ENCODE peak calls at places on chromosomes 13 and 19, in six cellular contexts. L, O, C, G, X and R are unnamed samples. For H3K4me1, the result is how much of the 10 kb centered on the place peaks cover.

GRCh38 chr13:112583592-112584277 is 4.2 kb downstream of the TUBGCP3 start:
- DNase-seq in L (no peak), O (no peak), C (peak), G (no peak), X (no peak), R (no peak)

GRCh38 chr13:113207890-113208423 is 512 bp downstream of the PCID2 start:
- DNase-seq in L (no peak), O (no peak), C (no peak), G (peak), X (peak), R (peak)

GRCh38 chr13:73215807-73216206 is 157.0 kb downstream of the KLF5 start:
- DNase-seq in L (no peak), O (no peak), C (no peak), G (peak), X (no peak), R (no peak)

GRCh38 chr13:78341032-78341431 is 262.3 kb downstream of the POU4F1 start:
- DNase-seq in L (no peak), O (no peak), C (no peak), G (no peak), X (no peak), R (no peak)

GRCh38 chr13:49655906-49656305 is 27.6 kb downstream of the ARL11 start:
- DNase-seq in L (no peak), O (no peak), C (no peak), G (no peak), X (no peak), R (no peak)

GRCh38 chr19:28737021-28737525 is 475.9 kb downstream of the UQCRFS1 start:
- DNase-seq in L (no peak), O (no peak), C (no peak), G (peak), X (no peak), R (peak)

GRCh38 chr13:30333601-30334000 is 26.2 kb upstream of the KATNAL1 start:
- DNase-seq in L (no peak), O (no peak), C (no peak), G (no peak), X (no peak), R (no peak)

GRCh38 chr19:17703823-17704463 is 15.3 kb upstream of the MAP1S start:
- DNase-seq in L (peak), O (no peak), C (peak), G (peak), X (peak), R (peak)

GRCh38 chr13:112073245-112074138 is 6.5 kb downstream of the SOX1 start:
- DNase-seq in L (no peak), O (no peak), C (no peak), G (no peak), X (no peak), R (no peak)

GRCh38 chr13:20116213-20116612 is 44.6 kb downstream of the GJA3 start:
- DNase-seq in L (no peak), O (no peak), C (no peak), G (no peak), X (no peak), R (no peak)

GRCh38 chr13:36567485-36567884 is 106.3 kb upstream of the SERTM1 start:
- DNase-seq in L (no peak), O (no peak), C (no peak), G (no peak), X (no peak), R (no peak)

GRCh38 chr19:39996218-39996810 is 546 bp upstream of the ZNF546 start:
- DNase-seq in L (no peak), O (no peak), C (no peak), G (peak), X (no peak), R (peak)

GRCh38 chr19:12833747-12834417 is 497 bp downstream of the RTBDN start:
- DNase-seq in L (no peak), O (no peak), C (no peak), G (peak), X (peak), R (peak)

GRCh38 chr13:20475927-20476691 is 49.5 kb downstream of the CRYL1 start:
- DNase-seq in L (peak), O (no peak), C (no peak), G (no peak), X (no peak), R (no peak)

GRCh38 chr13:28533049-28533436 is 38.1 kb upstream of the FLT1 start:
- DNase-seq in L (no peak), O (no peak), C (no peak), G (peak), X (no peak), R (no peak)

GRCh38 chr13:40770609-40770933 is 419 bp downstream of the MRPS31 start:
- DNase-seq in L (no peak), O (no peak), C (no peak), G (no peak), X (no peak), R (no peak)

GRCh38 chr13:73138276-73138950 is 79.6 kb downstream of the KLF5 start:
- DNase-seq in L (no peak), O (no peak), C (no peak), G (peak), X (no peak), R (peak)

GRCh38 chr19:18984251-18984650 is 43.2 kb upstream of the HOMER3 start:
- DNase-seq in L (no peak), O (no peak), C (no peak), G (no peak), X (no peak), R (no peak)

GRCh38 chr13:30685320-30685859 is 50.0 kb upstream of the ALOX5AP start:
- DNase-seq in L (no peak), O (no peak), C (no peak), G (no peak), X (no peak), R (no peak)

GRCh38 chr13:112828082-112828699 is 138.4 kb downstream of the ATP11A start:
- DNase-seq in L (no peak), O (no peak), C (no peak), G (no peak), X (no peak), R (no peak)

GRCh38 chr13:110206170-110206569 is 100.8 kb downstream of the COL4A1 start:
- DNase-seq in L (no peak), O (no peak), C (no peak), G (no peak), X (no peak), R (no peak)

GRCh38 chr13:39133781-39134180 is 95.5 kb downstream of the NHLRC3 start:
- DNase-seq in L (no peak), O (no peak), C (no peak), G (no peak), X (no peak), R (peak)

GRCh38 chr13:24851546-24851945 is 87.6 kb downstream of the RNF17 start:
- DNase-seq in L (no peak), O (no peak), C (no peak), G (peak), X (no peak), R (no peak)

GRCh38 chr13:61142506-61142905 is 273.1 kb downstream of the PCDH20 start:
- DNase-seq in L (no peak), O (no peak), C (no peak), G (no peak), X (no peak), R (no peak)

GRCh38 chr19:6744381-6745288 is 5.2 kb downstream of the TRIP10 start:
- DNase-seq in L (no peak), O (peak), C (peak), G (peak), X (peak), R (peak)

GRCh38 chr13:96100457-96101220 is 10.7 kb downstream of the HS6ST3 start:
- DNase-seq in L (no peak), O (no peak), C (no peak), G (no peak), X (no peak), R (no peak)

GRCh38 chr19:17871878-17872250 is at the start of gene SLC5A5:
- DNase-seq in L (no peak), O (no peak), C (no peak), G (no peak), X (no peak), R (peak)

GRCh38 chr13:61170791-61171330 is 244.8 kb downstream of the PCDH20 start:
- DNase-seq in L (no peak), O (no peak), C (no peak), G (no peak), X (no peak), R (no peak)

GRCh38 chr13:48189122-48189521 is 43.9 kb upstream of the ITM2B start:
- DNase-seq in L (no peak), O (no peak), C (no peak), G (no peak), X (no peak), R (no peak)

GRCh38 chr19:19860756-19861390 is 4.8 kb upstream of the ZNF253 start:
- DNase-seq in L (peak), O (no peak), C (no peak), G (peak), X (no peak), R (no peak)

GRCh38 chr19:48569814-48570213 is 17.8 kb downstream of the SULT2B1 start:
- DNase-seq in L (no peak), O (no peak), C (peak), G (peak), X (no peak), R (peak)

GRCh38 chr19:43624933-43625332 is 5.5 kb upstream of the ZNF428 start:
- DNase-seq in L (peak), O (no peak), C (peak), G (peak), X (peak), R (no peak)

DNA sequence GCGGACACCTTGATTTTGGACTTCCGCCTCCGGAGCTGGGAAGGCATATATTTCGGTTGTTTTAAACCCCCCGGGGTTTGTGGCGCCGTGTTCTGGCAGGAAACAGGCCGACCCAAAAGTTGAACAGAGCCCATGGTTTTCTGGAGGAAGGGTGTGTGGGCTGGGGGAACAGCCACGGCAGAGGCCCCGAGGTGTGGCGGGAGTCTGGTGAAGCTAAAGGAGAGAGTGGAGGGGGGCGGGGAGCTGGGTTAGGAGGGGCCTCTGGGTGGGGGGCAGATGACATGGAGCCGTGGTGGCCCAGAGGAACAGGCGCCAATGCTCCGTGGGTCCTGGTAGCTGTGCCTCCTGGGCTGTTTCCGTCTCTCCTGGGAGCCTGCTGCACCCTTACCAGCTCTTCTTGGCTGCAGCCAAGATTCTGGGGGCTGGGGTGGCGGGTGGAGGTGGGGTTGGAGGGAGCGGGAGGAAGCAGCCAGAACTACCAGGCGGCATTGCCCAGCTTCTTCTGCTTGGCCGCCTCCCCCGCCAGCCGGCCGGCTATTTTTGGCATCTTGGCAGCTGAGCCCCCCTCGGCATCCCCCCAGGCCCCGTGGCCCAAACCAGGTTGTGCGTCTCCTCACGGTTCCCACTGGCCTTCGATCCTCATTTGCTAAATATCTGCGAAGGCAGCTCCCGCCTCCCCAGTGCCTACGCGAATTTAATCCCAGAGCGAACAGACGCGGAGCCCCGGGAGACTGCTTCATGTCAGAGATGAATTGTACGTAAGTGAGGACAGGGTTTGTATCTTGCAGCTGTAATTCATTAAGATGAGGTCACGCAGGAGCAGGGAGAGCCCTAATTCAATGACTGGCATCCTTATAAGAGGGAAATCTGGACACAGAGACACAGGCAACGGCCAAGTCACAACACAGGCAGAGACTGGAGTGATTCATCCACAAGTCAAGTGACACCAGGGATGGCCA is 12.7 kb upstream of the PEAK3 start:
- DNase-seq in L (no peak), O (no peak), C (no peak), G (peak), X (no peak), R (peak)
- H3K4me3 ChIP-seq in L (no peak), O (peak), C (peak), G (no peak), X (no peak), R (peak)

GRCh38 chr13:33785384-33785783 is 32.6 kb upstream of the RFC3 start:
- DNase-seq in L (no peak), O (no peak), C (no peak), G (no peak), X (no peak), R (no peak)
- H3K4me1 ChIP-seq in L (under half), O (under half), C (under half), G (under half), X (under half), R (under half)

GRCh38 chr19:2048959-2049740 is 1.9 kb downstream of the MKNK2 start:
- DNase-seq in L (no peak), O (no peak), C (peak), G (no peak), X (peak), R (no peak)

GRCh38 chr19:2047076-2047448 is 4.0 kb downstream of the MKNK2 start:
- DNase-seq in L (no peak), O (no peak), C (no peak), G (no peak), X (no peak), R (no peak)

GRCh38 chr19:2048104-2048958 is 2.7 kb downstream of the MKNK2 start:
- DNase-seq in L (no peak), O (no peak), C (no peak), G (no peak), X (no peak), R (no peak)

GRCh38 chr19:2046046-2046907 is 4.8 kb downstream of the MKNK2 start:
- DNase-seq in L (no peak), O (no peak), C (no peak), G (no peak), X (no peak), R (no peak)

DNA sequence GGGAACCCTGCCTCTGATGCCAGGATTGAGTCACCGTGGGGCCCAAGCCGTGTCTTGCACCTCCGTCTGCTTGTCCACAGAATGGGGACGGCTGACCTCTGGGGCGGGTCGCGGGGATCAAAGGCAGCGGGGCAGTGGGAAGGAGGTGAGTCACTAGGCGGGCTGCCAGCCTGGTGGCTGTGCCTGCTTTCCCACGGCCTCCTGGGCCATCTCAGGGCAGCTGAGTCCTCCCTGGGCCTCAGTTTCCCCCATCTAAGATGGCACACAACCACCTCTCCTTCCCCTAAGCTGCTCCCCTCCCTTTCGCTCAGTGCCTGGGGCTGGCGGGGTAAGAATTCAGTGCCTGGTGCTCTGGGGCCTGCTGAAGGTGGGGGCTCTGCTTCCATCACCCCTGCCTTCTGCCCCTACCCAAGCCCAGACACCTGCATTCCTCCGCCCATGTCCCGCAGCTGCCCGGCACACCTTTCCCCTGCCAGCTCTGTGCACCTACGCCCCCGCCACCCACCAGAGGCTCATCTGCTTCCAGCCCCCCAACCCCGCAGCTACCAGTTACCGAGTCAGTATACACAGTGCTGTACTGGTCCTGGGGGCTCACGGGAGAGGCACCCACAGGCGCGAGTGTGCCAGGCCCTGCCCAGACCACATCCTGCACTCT is 3.5 kb downstream of the MKNK2 start:
- DNase-seq in L (no peak), O (no peak), C (peak), G (no peak), X (peak), R (peak)
- H3K4me3 ChIP-seq in L (peak), O (peak), C (peak), G (no peak), X (peak), R (no peak)

GRCh38 chr19:34181111-34181864 is 9.0 kb downstream of the LSM14A start:
- DNase-seq in L (no peak), O (no peak), C (no peak), G (no peak), X (no peak), R (no peak)

GRCh38 chr19:34182125-34182524 is 9.8 kb downstream of the LSM14A start:
- DNase-seq in L (no peak), O (no peak), C (no peak), G (no peak), X (no peak), R (no peak)

GRCh38 chr19:34180273-34180672 is 8.0 kb downstream of the LSM14A start:
- DNase-seq in L (no peak), O (no peak), C (no peak), G (no peak), X (no peak), R (no peak)

GRCh38 chr19:34179066-34179465 is 6.8 kb downstream of the LSM14A start:
- DNase-seq in L (no peak), O (no peak), C (no peak), G (no peak), X (no peak), R (no peak)

GRCh38 chr19:34180709-34181108 is 8.4 kb downstream of the LSM14A start:
- DNase-seq in L (no peak), O (no peak), C (no peak), G (no peak), X (no peak), R (no peak)
- H3K4me1 ChIP-seq in L (half or more), O (under half), C (half or more), G (under half), X (half or more), R (under half)

GRCh38 chr19:41530761-41531301 is 45.1 kb upstream of the CEACAM21 start:
- DNase-seq in L (no peak), O (no peak), C (no peak), G (peak), X (no peak), R (peak)

GRCh38 chr19:41532526-41532925 is 43.4 kb upstream of the CEACAM21 start:
- DNase-seq in L (no peak), O (no peak), C (no peak), G (no peak), X (no peak), R (no peak)

GRCh38 chr19:41533691-41534090 is 42.3 kb upstream of the CEACAM21 start:
- DNase-seq in L (no peak), O (no peak), C (no peak), G (no peak), X (no peak), R (no peak)

GRCh38 chr19:41530184-41530534 is 45.8 kb upstream of the CEACAM21 start:
- DNase-seq in L (no peak), O (no peak), C (no peak), G (no peak), X (no peak), R (no peak)

GRCh38 chr19:41531438-41532311 is 44.3 kb upstream of the CEACAM21 start:
- DNase-seq in L (peak), O (peak), C (peak), G (peak), X (peak), R (peak)
- H3K4me3 ChIP-seq in L (peak), O (peak), C (no peak), G (no peak), X (peak), R (no peak)

GRCh38 chr19:15291666-15292065 is 40.7 kb downstream of the BRD4 start:
- DNase-seq in L (no peak), O (no peak), C (no peak), G (no peak), X (no peak), R (no peak)

GRCh38 chr19:15290149-15290548 is 42.2 kb downstream of the BRD4 start:
- DNase-seq in L (no peak), O (no peak), C (no peak), G (no peak), X (no peak), R (no peak)

GRCh38 chr19:15291089-15291488 is 41.2 kb downstream of the BRD4 start:
- DNase-seq in L (no peak), O (no peak), C (no peak), G (no peak), X (no peak), R (no peak)

GRCh38 chr19:15288146-15288963 is 44.0 kb downstream of the BRD4 start:
- DNase-seq in L (peak), O (no peak), C (no peak), G (no peak), X (no peak), R (peak)

GRCh38 chr19:15289673-15290072 is 42.7 kb downstream of the BRD4 start:
- DNase-seq in L (no peak), O (no peak), C (no peak), G (no peak), X (no peak), R (no peak)
- H3K4me1 ChIP-seq in L (half or more), O (under half), C (half or more), G (half or more), X (half or more), R (half or more)

GRCh38 chr13:26998265-26998664 is 173.3 kb downstream of the USP12 start:
- DNase-seq in L (no peak), O (no peak), C (no peak), G (no peak), X (no peak), R (no peak)

GRCh38 chr13:26993780-26994179 is 177.8 kb downstream of the USP12 start:
- DNase-seq in L (no peak), O (no peak), C (no peak), G (no peak), X (no peak), R (no peak)

GRCh38 chr13:26995159-26995558 is 176.5 kb downstream of the USP12 start:
- DNase-seq in L (no peak), O (no peak), C (no peak), G (no peak), X (no peak), R (no peak)

GRCh38 chr13:26999499-26999898 is 172.1 kb downstream of the USP12 start:
- DNase-seq in L (no peak), O (no peak), C (no peak), G (no peak), X (no peak), R (no peak)

GRCh38 chr13:26996965-26997752 is 174.5 kb downstream of the USP12 start:
- DNase-seq in L (no peak), O (no peak), C (no peak), G (no peak), X (no peak), R (no peak)
- H3K4me3 ChIP-seq in L (no peak), O (no peak), C (no peak), G (no peak), X (no peak), R (no peak)

GRCh38 chr13:100514788-100515409 is 73.7 kb downstream of the GGACT start:
- DNase-seq in L (peak), O (peak), C (peak), G (peak), X (peak), R (peak)

GRCh38 chr13:100517135-100517534 is 71.5 kb downstream of the GGACT start:
- DNase-seq in L (no peak), O (no peak), C (no peak), G (no peak), X (no peak), R (no peak)

GRCh38 chr13:100513171-100513570 is 75.4 kb downstream of the GGACT start:
- DNase-seq in L (no peak), O (no peak), C (no peak), G (no peak), X (no peak), R (no peak)

GRCh38 chr13:100513987-100514670 is 74.5 kb downstream of the GGACT start:
- DNase-seq in L (no peak), O (no peak), C (no peak), G (peak), X (no peak), R (no peak)

GRCh38 chr13:100515410-100515800 is 73.2 kb downstream of the GGACT start:
- DNase-seq in L (no peak), O (no peak), C (no peak), G (no peak), X (no peak), R (no peak)
- H3K4me1 ChIP-seq in L (under half), O (under half), C (under half), G (under half), X (under half), R (under half)